ENCODE peak calls at places on chromosomes 1 and 21, in five cellular contexts. N, U, G, R and X are unnamed samples.

GRCh38 chr1:181310560-181310959 is 172.8 kb upstream of the CACNA1E start:
- DNase-seq in U (no peak), N (peak), R (no peak), G (no peak), X (no peak)

GRCh38 chr1:226938903-226939438 is 1.1 kb upstream of the COQ8A start:
- DNase-seq in U (no peak), N (peak), G (no peak), R (no peak), X (no peak)

GRCh38 chr1:18380288-18380687 is 100.4 kb upstream of the KLHDC7A start:
- DNase-seq in N (no peak), R (no peak), G (no peak), U (no peak), X (no peak)

GRCh38 chr1:22044690-22045420 is 7.7 kb upstream of the CDC42 start:
- DNase-seq in R (no peak), N (peak), G (no peak), U (no peak), X (no peak)

GRCh38 chr1:231423648-231424047 is 1.6 kb upstream of the EGLN1 start:
- DNase-seq in G (no peak), U (no peak), R (no peak), N (no peak), X (no peak)

GRCh38 chr21:38506606-38507331 is 8.5 kb upstream of the ERG start:
- DNase-seq in R (no peak), N (no peak), U (no peak), G (no peak), X (no peak)

GRCh38 chr1:167093863-167094516 is at the start of gene STYXL2:
- DNase-seq in R (no peak), N (no peak), U (no peak), G (no peak), X (peak)

GRCh38 chr1:93804412-93804811 is 74.6 kb downstream of the DNTTIP2 start:
- DNase-seq in R (no peak), N (peak), U (peak), G (no peak), X (peak)

GRCh38 chr1:25019351-25020172 is 89.5 kb upstream of the RUNX3 start:
- DNase-seq in R (no peak), N (no peak), G (no peak), U (no peak), X (no peak)